ENCODE peak calls at places on chromosomes 3 and 15, in seven cellular contexts. T, I, J, U, Y, B and D are unnamed samples.
A peak's percentile ranks its signal among the peaks of the same experiment; 100 is the strongest.

GRCh38 chr3:42031808-42032475 is 59.2 kb upstream of the TRAK1 start:
- DNase-seq in T (no peak), I (peak; percentile 63), J (no peak), Y (no peak), U (peak; percentile 62), B (peak; percentile 70), D (peak; percentile 95)

GRCh38 chr15:99443768-99444446 is 121.9 kb upstream of the MEF2A start:
- DNase-seq in B (no peak), I (no peak), U (no peak), Y (no peak), J (no peak), T (peak; percentile 23), D (no peak)

GRCh38 chr3:65751123-65751700 is 287.5 kb downstream of the MAGI1 start:
- DNase-seq in J (peak; percentile 71), Y (peak; percentile 65), T (peak; percentile 82), U (peak; percentile 38), B (peak; percentile 65), I (peak; percentile 34), D (peak; percentile 85)

GRCh38 chr15:98900382-98900781 is 107.2 kb downstream of the PGPEP1L start:
- DNase-seq in B (peak; percentile 66), U (peak; percentile 71), J (no peak), T (no peak), I (peak; percentile 70), Y (no peak), D (peak; percentile 64)

GRCh38 chr3:31132132-31132769 is 237.8 kb upstream of the GADL1 start:
- DNase-seq in J (peak; percentile 15), B (peak; percentile 75), T (no peak), I (peak; percentile 53), U (peak; percentile 53), Y (no peak), D (peak; percentile 70)

GRCh38 chr3:155519081-155519480 is 225.6 kb upstream of the STRIT1 start:
- DNase-seq in Y (no peak), I (no peak), B (no peak), U (no peak), T (no peak), J (no peak), D (no peak)

GRCh38 chr3:43968465-43968864 is 273.2 kb upstream of the TOPAZ1 start:
- DNase-seq in I (no peak), J (no peak), U (no peak), Y (peak; percentile 72), B (no peak), T (no peak), D (no peak)

GRCh38 chr3:170488802-170489201 is 70.1 kb downstream of the CLDN11 start:
- DNase-seq in B (peak; percentile 89), T (no peak), I (peak; percentile 78), U (peak; percentile 63), J (no peak), Y (no peak), D (no peak)

GRCh38 chr3:180705619-180706018 is 26.3 kb upstream of the CCDC39 start:
- DNase-seq in J (no peak), B (no peak), Y (no peak), U (no peak), I (no peak), T (no peak), D (no peak)

GRCh38 chr3:128340904-128341555 is 125.7 kb downstream of the DNAJB8 start:
- DNase-seq in T (no peak), I (no peak), J (no peak), B (no peak), U (no peak), Y (no peak), D (no peak)

GRCh38 chr3:125002414-125002811 is 53.4 kb downstream of the HEG1 start:
- DNase-seq in U (no peak), J (no peak), Y (no peak), I (no peak), T (no peak), B (no peak), D (no peak)

GRCh38 chr15:72964135-72964534 is 88.1 kb upstream of the NEO1 start:
- DNase-seq in U (no peak), I (no peak), Y (no peak), B (no peak), J (no peak), T (no peak), D (no peak)

GRCh38 chr3:13833506-13834257 is 46.2 kb downstream of the WNT7A start:
- DNase-seq in T (no peak), U (no peak), J (no peak), Y (no peak), I (no peak), B (peak; percentile 79), D (no peak)

GRCh38 chr3:29137601-29138000 is 143.3 kb upstream of the RBMS3 start:
- DNase-seq in Y (no peak), B (peak; percentile 22), T (no peak), J (no peak), U (no peak), I (no peak), D (peak; percentile 6)

GRCh38 chr3:23999012-23999641 is 54.0 kb downstream of the NR1D2 start:
- DNase-seq in J (peak; percentile 72), Y (peak; percentile 49), I (peak; percentile 42), U (peak; percentile 70), B (peak; percentile 90), T (peak; percentile 92), D (peak; percentile 56)

GRCh38 chr3:52299815-52300611 is 12.4 kb downstream of the GLYCTK start:
- DNase-seq in J (no peak), I (peak; percentile 34), T (peak; percentile 67), B (peak; percentile 46), U (peak; percentile 71), Y (peak; percentile 61), D (peak; percentile 76)

GRCh38 chr3:73255609-73256029 is 194.2 kb downstream of the EBLN2 start:
- DNase-seq in I (peak; percentile 66), T (no peak), U (no peak), J (no peak), Y (no peak), B (peak; percentile 51), D (no peak)

GRCh38 chr15:62110000-62110851 is 43.4 kb downstream of the C2CD4A start:
- DNase-seq in J (no peak), T (no peak), Y (no peak), B (no peak), U (peak; percentile 56), I (peak; percentile 62), D (no peak)

GRCh38 chr3:23567917-23568316 is 237.8 kb upstream of the UBE2E1 start:
- DNase-seq in B (peak; percentile 28), U (peak; percentile 95), T (no peak), I (peak; percentile 95), J (no peak), Y (no peak), D (no peak)

GRCh38 chr3:18797378-18797777 is 350.9 kb upstream of the KCNH8 start:
- DNase-seq in J (no peak), B (no peak), U (no peak), I (no peak), Y (no peak), T (no peak), D (no peak)

GRCh38 chr15:48548376-48548775 is 97.1 kb downstream of the FBN1 start:
- DNase-seq in B (no peak), I (no peak), U (peak; percentile 38), J (no peak), T (no peak), Y (no peak), D (no peak)

GRCh38 chr3:71064288-71064975 is 519.1 kb downstream of the FOXP1 start:
- DNase-seq in J (peak; percentile 39), B (peak; percentile 74), U (peak; percentile 67), I (peak; percentile 68), Y (no peak), T (peak; percentile 76), D (peak; percentile 73)

DNA sequence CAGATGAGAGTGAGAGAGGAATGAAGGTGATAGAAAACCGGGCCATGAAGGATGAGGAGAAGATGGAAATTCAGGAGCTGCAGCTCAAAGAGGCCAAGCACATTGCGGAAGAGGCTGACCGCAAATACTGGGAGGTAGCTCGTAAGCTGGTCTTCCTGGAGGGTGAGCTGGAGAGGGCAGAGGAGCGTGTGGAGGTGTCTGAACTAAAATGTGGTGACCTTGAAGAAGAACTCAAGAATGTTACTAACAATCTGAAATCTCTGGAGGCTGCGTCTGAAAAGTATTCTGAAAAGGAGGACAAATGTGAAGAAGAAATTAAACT is 88.9 kb downstream of the EOMES start:
- DNase-seq in I (peak; percentile 36), Y (no peak), B (no peak), T (no peak), J (no peak), U (no peak), D (peak; percentile 5)
- H3K9ac ChIP-seq in I (peak overlapping the region; percentile 58), Y (peak overlapping the region; percentile 26), B (no peak overlapping the region), T (no peak overlapping the region), J (no peak overlapping the region), U (peak overlapping the region; percentile 84), D (no peak overlapping the region)

GRCh38 chr3:123561188-123561587 is 23.7 kb downstream of the HACD2 start:
- DNase-seq in B (no peak), Y (no peak), U (no peak), J (no peak), T (no peak), I (no peak), D (no peak)

GRCh38 chr3:123564056-123564455 is 20.8 kb downstream of the HACD2 start:
- DNase-seq in I (no peak), J (no peak), U (no peak), T (no peak), Y (no peak), B (peak; percentile 55), D (no peak)

GRCh38 chr3:123562547-123562946 is 22.3 kb downstream of the HACD2 start:
- DNase-seq in I (peak; percentile 41), T (no peak), B (no peak), J (no peak), U (no peak), Y (no peak), D (no peak)

DNA sequence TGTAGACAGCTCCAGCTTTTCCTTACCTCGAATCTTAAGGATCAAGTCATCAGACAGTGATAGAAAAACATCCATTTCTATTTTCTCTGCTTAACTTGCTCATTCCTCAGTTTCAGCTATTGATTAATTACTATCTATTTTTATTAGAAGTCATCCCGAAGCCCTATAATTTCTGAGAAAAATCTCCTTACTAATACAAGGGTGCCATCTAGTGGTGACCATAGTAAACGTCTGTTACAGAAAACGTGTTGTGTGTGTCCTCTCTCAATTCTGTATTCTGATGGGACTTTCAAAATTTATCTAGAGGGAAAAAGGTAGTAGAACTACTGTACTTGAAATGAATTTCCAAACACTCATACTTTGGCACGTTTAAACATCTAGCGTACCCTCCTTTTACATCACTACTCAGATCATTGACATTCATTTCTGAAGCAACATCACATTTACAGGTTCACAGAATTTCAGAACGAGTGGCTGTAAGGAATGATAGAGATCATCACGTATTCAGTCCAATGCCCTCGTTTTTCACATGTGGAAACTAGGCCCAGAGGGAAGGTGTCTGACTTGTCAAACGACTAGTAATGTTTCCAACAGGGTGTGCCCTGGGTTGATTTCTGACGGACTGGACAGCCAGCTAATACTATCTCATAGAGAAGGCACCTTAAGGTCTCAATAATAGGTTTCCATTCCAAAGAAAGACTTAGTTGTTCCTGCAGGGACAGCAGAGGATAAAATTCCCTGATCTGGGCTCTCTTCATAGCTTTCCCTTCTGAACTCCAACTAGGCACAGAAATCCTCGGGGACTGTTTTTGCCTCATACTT is 25.6 kb downstream of the HACD2 start:
- DNase-seq in J (peak; percentile 45), B (peak; percentile 78), I (peak; percentile 64), Y (no peak), T (no peak), U (peak; percentile 62), D (peak; percentile 42)
- H3K18ac ChIP-seq in J (no peak overlapping the region), B (no peak overlapping the region), I (no peak overlapping the region), Y (no peak overlapping the region), T (no peak overlapping the region), U (no peak overlapping the region), D (no peak overlapping the region)

GRCh38 chr15:56052389-56053045 is 59.1 kb upstream of the NEDD4 start:
- DNase-seq in U (peak; percentile 65), B (peak; percentile 95), T (no peak), Y (no peak), J (no peak), I (peak; percentile 68), D (peak; percentile 66)
- H3K79me1 ChIP-seq in U (no peaks in the 10 kb centered on the region), B (peaks cover 7% of the 10 kb centered on the region), T (no peaks in the 10 kb centered on the region), Y (no peaks in the 10 kb centered on the region), J (no peaks in the 10 kb centered on the region), I (no peaks in the 10 kb centered on the region), D (no peaks in the 10 kb centered on the region)

GRCh38 chr15:63499611-63500010 is 4.8 kb upstream of the USP3 start:
- DNase-seq in U (no peak), I (no peak), B (no peak), T (no peak), J (no peak), Y (no peak), D (no peak)
- H3K9ac ChIP-seq in U (no peak overlapping the region), I (no peak overlapping the region), B (no peak overlapping the region), T (no peak overlapping the region), J (no peak overlapping the region), Y (no peak overlapping the region), D (no peak overlapping the region)